ENCODE peak calls at places on chromosomes 16 and 17, in five cellular contexts. One of them, this sample, is unnamed.

GRCh38 chr16:53967172-53967571 is 263.2 kb downstream of the FTO start:
- DNase-seq in T-helper 1 cell: no peak
- DNase-seq in germinal center: no peak
- DNase-seq in LoVo: no peak
- DNase-seq in fibroblast of lung: no peak
- DNase-seq in this sample: no peak

GRCh38 chr17:17972952-17973254 is 241 bp downstream of the DRC3 start:
- DNase-seq in LoVo: no peak
- DNase-seq in germinal center: no peak
- DNase-seq in fibroblast of lung: no peak
- DNase-seq in T-helper 1 cell: no peak
- DNase-seq in this sample: no peak

GRCh38 chr16:75197522-75198134 is 9.3 kb downstream of the CTRB2 start:
- DNase-seq in T-helper 1 cell: no peak
- DNase-seq in germinal center: no peak
- DNase-seq in fibroblast of lung: no peak
- DNase-seq in LoVo: no peak
- DNase-seq in this sample: no peak

GRCh38 chr17:7177210-7177953 is 1.8 kb downstream of the ASGR1 start:
- DNase-seq in LoVo: peak
- DNase-seq in fibroblast of lung: peak
- DNase-seq in germinal center: peak
- DNase-seq in T-helper 1 cell: peak
- DNase-seq in this sample: peak

GRCh38 chr16:55324491-55325447 is 766 bp downstream of the IRX6 start:
- DNase-seq in LoVo: no peak
- DNase-seq in T-helper 1 cell: no peak
- DNase-seq in germinal center: no peak
- DNase-seq in fibroblast of lung: peak
- DNase-seq in this sample: no peak

GRCh38 chr17:3738562-3739295 is 15.0 kb downstream of the HASPIN start:
- DNase-seq in germinal center: peak
- DNase-seq in LoVo: no peak
- DNase-seq in fibroblast of lung: peak
- DNase-seq in T-helper 1 cell: peak
- DNase-seq in this sample: no peak

GRCh38 chr17:27846042-27846655 is 45.8 kb upstream of the NOS2 start:
- DNase-seq in fibroblast of lung: no peak
- DNase-seq in germinal center: no peak
- DNase-seq in LoVo: no peak
- DNase-seq in T-helper 1 cell: peak
- DNase-seq in this sample: no peak

GRCh38 chr16:81558444-81559175 is 114.0 kb downstream of the CMIP start:
- DNase-seq in LoVo: peak
- DNase-seq in germinal center: no peak
- DNase-seq in fibroblast of lung: no peak
- DNase-seq in T-helper 1 cell: no peak
- DNase-seq in this sample: peak

GRCh38 chr17:19250421-19251141 is 13.4 kb downstream of the EPN2 start:
- DNase-seq in T-helper 1 cell: no peak
- DNase-seq in germinal center: no peak
- DNase-seq in LoVo: no peak
- DNase-seq in fibroblast of lung: no peak
- DNase-seq in this sample: no peak

GRCh38 chr17:72119963-72120877 is 600 bp upstream of the SOX9 start:
- DNase-seq in T-helper 1 cell: no peak
- DNase-seq in fibroblast of lung: peak
- DNase-seq in germinal center: peak
- DNase-seq in LoVo: peak
- DNase-seq in this sample: peak